ENCODE peak calls at places on chromosomes 4 and X, in seven cellular contexts. One of them, this sample, is unnamed.

GRCh38 chr4:159867673-159868072 is 764.8 kb downstream of the RAPGEF2 start:
- DNase-seq in NCI-H2081: no peak
- DNase-seq in fibroblast of pulmonary artery: no peak
- DNase-seq in D341Med: no peak
- DNase-seq in lower lobe of right lung: no peak
- DNase-seq in anterior cingulate cortex: no peak
- DNase-seq in stimulated activated naive CD8-positive, alpha-beta T cell treated with anti-CD3 and anti-CD28 coated beads, Interleukin-15, amount 100 ng/mL, for 72 hours: no peak
- DNase-seq in this sample: no peak

GRCh38 chr4:3772632-3773031 is 6.4 kb downstream of the ADRA2C start:
- DNase-seq in NCI-H2081: no peak
- DNase-seq in fibroblast of pulmonary artery: no peak
- DNase-seq in D341Med: no peak
- DNase-seq in lower lobe of right lung: no peak
- DNase-seq in anterior cingulate cortex: no peak
- DNase-seq in stimulated activated naive CD8-positive, alpha-beta T cell treated with anti-CD3 and anti-CD28 coated beads, Interleukin-15, amount 100 ng/mL, for 72 hours: no peak
- DNase-seq in this sample: no peak

GRCh38 chr4:156971623-156972369 is at the start of gene PDGFC:
- DNase-seq in NCI-H2081: peak; percentile 30
- DNase-seq in fibroblast of pulmonary artery: peak; percentile 66
- DNase-seq in D341Med: peak; percentile 71
- DNase-seq in lower lobe of right lung: peak; percentile 91
- DNase-seq in anterior cingulate cortex: peak; percentile 71
- DNase-seq in stimulated activated naive CD8-positive, alpha-beta T cell treated with anti-CD3 and anti-CD28 coated beads, Interleukin-15, amount 100 ng/mL, for 72 hours: peak; percentile 6
- DNase-seq in this sample: no peak

GRCh38 chrX:103817502-103817901 is 14.6 kb downstream of the RAB9B start:
- DNase-seq in NCI-H2081: peak; percentile 61
- DNase-seq in fibroblast of pulmonary artery: peak; percentile 61
- DNase-seq in D341Med: no peak
- DNase-seq in lower lobe of right lung: no peak
- DNase-seq in anterior cingulate cortex: no peak
- DNase-seq in stimulated activated naive CD8-positive, alpha-beta T cell treated with anti-CD3 and anti-CD28 coated beads, Interleukin-15, amount 100 ng/mL, for 72 hours: peak; percentile 19
- DNase-seq in this sample: peak; percentile 9

GRCh38 chr4:184574861-184575260 is 74.4 kb downstream of the CASP3 start:
- DNase-seq in NCI-H2081: no peak
- DNase-seq in fibroblast of pulmonary artery: peak; percentile 30
- DNase-seq in D341Med: no peak
- DNase-seq in lower lobe of right lung: no peak
- DNase-seq in anterior cingulate cortex: no peak
- DNase-seq in stimulated activated naive CD8-positive, alpha-beta T cell treated with anti-CD3 and anti-CD28 coated beads, Interleukin-15, amount 100 ng/mL, for 72 hours: no peak
- DNase-seq in this sample: no peak

GRCh38 chr4:101200561-101200960 is 146.8 kb downstream of the PPP3CA start:
- DNase-seq in NCI-H2081: no peak
- DNase-seq in fibroblast of pulmonary artery: peak; percentile 97
- DNase-seq in D341Med: no peak
- DNase-seq in lower lobe of right lung: no peak
- DNase-seq in anterior cingulate cortex: no peak
- DNase-seq in stimulated activated naive CD8-positive, alpha-beta T cell treated with anti-CD3 and anti-CD28 coated beads, Interleukin-15, amount 100 ng/mL, for 72 hours: no peak
- DNase-seq in this sample: no peak

GRCh38 chr4:119765951-119766350 is 137.3 kb upstream of the PDE5A start:
- DNase-seq in NCI-H2081: no peak
- DNase-seq in fibroblast of pulmonary artery: no peak
- DNase-seq in D341Med: no peak
- DNase-seq in lower lobe of right lung: no peak
- DNase-seq in anterior cingulate cortex: no peak
- DNase-seq in stimulated activated naive CD8-positive, alpha-beta T cell treated with anti-CD3 and anti-CD28 coated beads, Interleukin-15, amount 100 ng/mL, for 72 hours: no peak
- DNase-seq in this sample: no peak

GRCh38 chrX:102113367-102113766 is 12.1 kb upstream of the TCEAL2 start:
- DNase-seq in NCI-H2081: no peak
- DNase-seq in fibroblast of pulmonary artery: no peak
- DNase-seq in D341Med: no peak
- DNase-seq in lower lobe of right lung: no peak
- DNase-seq in anterior cingulate cortex: no peak
- DNase-seq in stimulated activated naive CD8-positive, alpha-beta T cell treated with anti-CD3 and anti-CD28 coated beads, Interleukin-15, amount 100 ng/mL, for 72 hours: no peak
- DNase-seq in this sample: no peak

GRCh38 chr4:1447676-1448588 is 41.7 kb upstream of the NKX1-1 start:
- DNase-seq in NCI-H2081: no peak
- DNase-seq in fibroblast of pulmonary artery: no peak
- DNase-seq in D341Med: peak; percentile 26
- DNase-seq in lower lobe of right lung: no peak
- DNase-seq in anterior cingulate cortex: no peak
- DNase-seq in stimulated activated naive CD8-positive, alpha-beta T cell treated with anti-CD3 and anti-CD28 coated beads, Interleukin-15, amount 100 ng/mL, for 72 hours: no peak
- DNase-seq in this sample: no peak

GRCh38 chrX:51857159-51857733 is 36.2 kb upstream of the MAGED1 start:
- DNase-seq in NCI-H2081: no peak
- DNase-seq in fibroblast of pulmonary artery: no peak
- DNase-seq in D341Med: no peak
- DNase-seq in lower lobe of right lung: no peak
- DNase-seq in anterior cingulate cortex: no peak
- DNase-seq in stimulated activated naive CD8-positive, alpha-beta T cell treated with anti-CD3 and anti-CD28 coated beads, Interleukin-15, amount 100 ng/mL, for 72 hours: no peak
- DNase-seq in this sample: no peak

GRCh38 chr4:94721310-94721709 is 36.4 kb upstream of the BMPR1B start:
- DNase-seq in NCI-H2081: no peak
- DNase-seq in fibroblast of pulmonary artery: no peak
- DNase-seq in D341Med: no peak
- DNase-seq in lower lobe of right lung: no peak
- DNase-seq in anterior cingulate cortex: no peak
- DNase-seq in stimulated activated naive CD8-positive, alpha-beta T cell treated with anti-CD3 and anti-CD28 coated beads, Interleukin-15, amount 100 ng/mL, for 72 hours: no peak
- DNase-seq in this sample: no peak

GRCh38 chrX:66045894-66046293 is 6.0 kb upstream of the VSIG4 start:
- DNase-seq in NCI-H2081: no peak
- DNase-seq in fibroblast of pulmonary artery: no peak
- DNase-seq in D341Med: no peak
- DNase-seq in lower lobe of right lung: no peak
- DNase-seq in anterior cingulate cortex: no peak
- DNase-seq in stimulated activated naive CD8-positive, alpha-beta T cell treated with anti-CD3 and anti-CD28 coated beads, Interleukin-15, amount 100 ng/mL, for 72 hours: peak; percentile 3
- DNase-seq in this sample: no peak

GRCh38 chr4:145003675-145004074 is 94.3 kb downstream of the ANAPC10 start:
- DNase-seq in NCI-H2081: no peak
- DNase-seq in fibroblast of pulmonary artery: no peak
- DNase-seq in D341Med: no peak
- DNase-seq in lower lobe of right lung: no peak
- DNase-seq in anterior cingulate cortex: no peak
- DNase-seq in stimulated activated naive CD8-positive, alpha-beta T cell treated with anti-CD3 and anti-CD28 coated beads, Interleukin-15, amount 100 ng/mL, for 72 hours: no peak
- DNase-seq in this sample: no peak

GRCh38 chrX:40651620-40652223 is 4.4 kb upstream of the CXorf38 start:
- DNase-seq in NCI-H2081: peak; percentile 75
- DNase-seq in fibroblast of pulmonary artery: peak; percentile 72
- DNase-seq in D341Med: peak; percentile 33
- DNase-seq in lower lobe of right lung: peak; percentile 51
- DNase-seq in anterior cingulate cortex: peak; percentile 32
- DNase-seq in stimulated activated naive CD8-positive, alpha-beta T cell treated with anti-CD3 and anti-CD28 coated beads, Interleukin-15, amount 100 ng/mL, for 72 hours: peak; percentile 36
- DNase-seq in this sample: peak; percentile 57

GRCh38 chrX:37796805-37797204 is 16.9 kb downstream of the CYBB start:
- DNase-seq in NCI-H2081: no peak
- DNase-seq in fibroblast of pulmonary artery: no peak
- DNase-seq in D341Med: no peak
- DNase-seq in lower lobe of right lung: peak; percentile 51
- DNase-seq in anterior cingulate cortex: no peak
- DNase-seq in stimulated activated naive CD8-positive, alpha-beta T cell treated with anti-CD3 and anti-CD28 coated beads, Interleukin-15, amount 100 ng/mL, for 72 hours: no peak
- DNase-seq in this sample: no peak

GRCh38 chrX:110989447-110989846 is 106.5 kb upstream of the PAK3 start:
- DNase-seq in NCI-H2081: no peak
- DNase-seq in fibroblast of pulmonary artery: no peak
- DNase-seq in D341Med: no peak
- DNase-seq in lower lobe of right lung: no peak
- DNase-seq in anterior cingulate cortex: no peak
- DNase-seq in stimulated activated naive CD8-positive, alpha-beta T cell treated with anti-CD3 and anti-CD28 coated beads, Interleukin-15, amount 100 ng/mL, for 72 hours: no peak
- DNase-seq in this sample: no peak

GRCh38 chr4:79255793-79256192 is 70.1 kb downstream of the NAA11 start:
- DNase-seq in NCI-H2081: no peak
- DNase-seq in fibroblast of pulmonary artery: no peak
- DNase-seq in D341Med: no peak
- DNase-seq in lower lobe of right lung: no peak
- DNase-seq in anterior cingulate cortex: no peak
- DNase-seq in stimulated activated naive CD8-positive, alpha-beta T cell treated with anti-CD3 and anti-CD28 coated beads, Interleukin-15, amount 100 ng/mL, for 72 hours: no peak
- DNase-seq in this sample: no peak

GRCh38 chr4:90159193-90159592 is 32.0 kb downstream of the CCSER1 start:
- DNase-seq in NCI-H2081: no peak
- DNase-seq in fibroblast of pulmonary artery: no peak
- DNase-seq in D341Med: no peak
- DNase-seq in lower lobe of right lung: no peak
- DNase-seq in anterior cingulate cortex: no peak
- DNase-seq in stimulated activated naive CD8-positive, alpha-beta T cell treated with anti-CD3 and anti-CD28 coated beads, Interleukin-15, amount 100 ng/mL, for 72 hours: no peak
- DNase-seq in this sample: no peak

GRCh38 chr4:159369256-159369655 is 266.4 kb downstream of the RAPGEF2 start:
- DNase-seq in NCI-H2081: no peak
- DNase-seq in fibroblast of pulmonary artery: no peak
- DNase-seq in D341Med: no peak
- DNase-seq in lower lobe of right lung: no peak
- DNase-seq in anterior cingulate cortex: no peak
- DNase-seq in stimulated activated naive CD8-positive, alpha-beta T cell treated with anti-CD3 and anti-CD28 coated beads, Interleukin-15, amount 100 ng/mL, for 72 hours: no peak
- DNase-seq in this sample: no peak

GRCh38 chrX:124736553-124737240 is 390.3 kb downstream of the SH2D1A start:
- DNase-seq in NCI-H2081: peak; percentile 81
- DNase-seq in fibroblast of pulmonary artery: no peak
- DNase-seq in D341Med: no peak
- DNase-seq in lower lobe of right lung: no peak
- DNase-seq in anterior cingulate cortex: peak; percentile 0
- DNase-seq in stimulated activated naive CD8-positive, alpha-beta T cell treated with anti-CD3 and anti-CD28 coated beads, Interleukin-15, amount 100 ng/mL, for 72 hours: peak; percentile 19
- DNase-seq in this sample: peak; percentile 62

This sample was measured in CD4-positive, alpha-beta T cell.